ENCODE peak calls at places on chromosomes 13 and 19, in eight cellular contexts. J, I, R, X, F, U, V and W are unnamed samples.

GRCh38 chr19:50565984-50566903 is 2.0 kb downstream of the LRRC4B start:
- DNase-seq in J (no peak), I (no peak), R (no peak), X (no peak), F (no peak), U (no peak), V (no peak), W (no peak)

GRCh38 chr19:37872383-37872782 is 34.0 kb downstream of the WDR87 start:
- DNase-seq in J (no peak), I (no peak), R (no peak), X (no peak), F (no peak), U (no peak), V (no peak), W (no peak)

GRCh38 chr19:51501594-51502263 is at the start of gene SIGLEC12:
- DNase-seq in J (peak), I (peak), R (peak), X (no peak), F (no peak), U (peak), V (no peak), W (no peak)

GRCh38 chr13:30030141-30030750 is 179.8 kb upstream of the UBL3 start:
- DNase-seq in J (no peak), I (no peak), R (no peak), X (no peak), F (no peak), U (no peak), V (no peak), W (no peak)

GRCh38 chr13:106710267-106710666 is 142.3 kb upstream of the ARGLU1 start:
- DNase-seq in J (no peak), I (no peak), R (no peak), X (no peak), F (no peak), U (peak), V (no peak), W (no peak)

GRCh38 chr13:103002279-103002678 is 63.9 kb downstream of the SLC10A2 start:
- DNase-seq in J (no peak), I (no peak), R (no peak), X (no peak), F (no peak), U (no peak), V (no peak), W (no peak)

GRCh38 chr13:35988648-35989081 is 142.5 kb downstream of the DCLK1 start:
- DNase-seq in J (no peak), I (no peak), R (no peak), X (no peak), F (peak), U (no peak), V (no peak), W (no peak)

GRCh38 chr13:94128430-94128829 is 351.1 kb downstream of the DCT start:
- DNase-seq in J (no peak), I (peak), R (no peak), X (no peak), F (peak), U (peak), V (no peak), W (no peak)

GRCh38 chr19:44807652-44808462 is 1.0 kb upstream of the BCAM start:
- DNase-seq in J (no peak), I (peak), R (no peak), X (peak), F (peak), U (peak), V (no peak), W (no peak)

GRCh38 chr13:27661017-27661416 is 39.3 kb downstream of the POLR1D start:
- DNase-seq in J (no peak), I (no peak), R (no peak), X (no peak), F (no peak), U (no peak), V (no peak), W (no peak)

GRCh38 chr19:45507864-45508680 is 793 bp downstream of the VASP start:
- DNase-seq in J (peak), I (peak), R (peak), X (peak), F (peak), U (no peak), V (no peak), W (no peak)

GRCh38 chr19:23698711-23699520 is 11.9 kb upstream of the ZNF675 start:
- DNase-seq in J (no peak), I (no peak), R (no peak), X (peak), F (no peak), U (no peak), V (no peak), W (no peak)

GRCh38 chr19:15587663-15588062 is 27.4 kb upstream of the CYP4F8 start:
- DNase-seq in J (no peak), I (peak), R (peak), X (no peak), F (no peak), U (no peak), V (no peak), W (no peak)

GRCh38 chr19:14632286-14632685 is 42.4 kb downstream of the ADGRE3 start:
- DNase-seq in J (peak), I (no peak), R (no peak), X (peak), F (peak), U (no peak), V (no peak), W (no peak)

GRCh38 chr13:106566682-106567420 is 1.1 kb downstream of the ARGLU1 start:
- DNase-seq in J (peak), I (peak), R (peak), X (peak), F (peak), U (peak), V (no peak), W (no peak)